ENCODE peak calls at places on chromosomes 12 and 14, in four cellular contexts. R, A, Q and D are unnamed samples.

GRCh38 chr14:102182190-102182589 is 42.5 kb downstream of the WDR20 start:
- DNase-seq in R (no peak), A (no peak), Q (no peak), D (no peak)

GRCh38 chr12:113227169-113227568 is 5.9 kb downstream of the TPCN1 start:
- DNase-seq in R (no peak), A (peak; percentile 65), Q (no peak), D (no peak)

GRCh38 chr12:111706145-111706544 is 20.3 kb downstream of the ACAD10 start:
- DNase-seq in R (no peak), A (no peak), Q (no peak), D (no peak)

GRCh38 chr12:2052861-2053674 is at the start of gene CACNA1C:
- DNase-seq in R (peak; percentile 71), A (peak; percentile 66), Q (peak; percentile 46), D (no peak)

GRCh38 chr12:107159384-107159900 is 66.1 kb upstream of the CRY1 start:
- DNase-seq in R (peak; percentile 15), A (no peak), Q (no peak), D (no peak)

GRCh38 chr12:2750185-2750584 is 44.6 kb upstream of the FKBP4 start:
- DNase-seq in R (no peak), A (no peak), Q (no peak), D (no peak)

GRCh38 chr14:105315211-105315721 is 718 bp downstream of the PACS2 start:
- DNase-seq in R (peak; percentile 67), A (no peak), Q (peak; percentile 66), D (peak; percentile 65)

GRCh38 chr14:29475641-29476040 is 452.0 kb downstream of the PRKD1 start:
- DNase-seq in R (no peak), A (no peak), Q (no peak), D (no peak)

GRCh38 chr12:21676781-21677180 is 19.1 kb upstream of the LDHB start:
- DNase-seq in R (no peak), A (no peak), Q (no peak), D (no peak)

GRCh38 chr12:127629066-127629820 is 637.7 kb upstream of the TMEM132C start:
- DNase-seq in R (no peak), A (no peak), Q (no peak), D (no peak)

GRCh38 chr12:45273717-45274271 is 57.9 kb downstream of the ANO6 start:
- DNase-seq in R (no peak), A (no peak), Q (no peak), D (no peak)

DNA sequence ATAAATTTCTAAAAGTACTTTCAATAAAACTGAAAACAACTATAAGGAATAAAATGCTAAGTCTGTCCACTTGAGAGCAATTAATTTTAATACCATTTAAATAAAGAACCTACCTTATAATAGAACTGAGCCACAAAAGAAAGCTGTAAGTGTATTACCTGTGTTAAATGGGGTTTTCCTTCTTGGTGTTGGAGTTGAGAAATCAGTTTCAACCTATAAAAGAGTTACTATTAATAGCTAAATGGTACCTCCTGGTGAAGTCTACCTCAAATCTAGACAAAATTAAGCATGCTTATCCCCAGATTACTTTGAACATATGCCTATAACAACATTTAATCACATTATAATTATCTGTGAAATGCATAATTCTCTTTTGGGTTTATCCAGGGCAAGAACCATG is 48.8 kb downstream of the MIS18BP1 start:
- DNase-seq in R (no peak), A (no peak), Q (no peak), D (no peak)
- H3K36me3 ChIP-seq in R (peaks cover 4% of the 10 kb centered on the region), A (peaks cover 51% of the 10 kb centered on the region), Q (no peaks in the 10 kb centered on the region), D (peaks cover 39% of the 10 kb centered on the region)

GRCh38 chr12:88946377-88946997 is 366.2 kb upstream of the KITLG start:
- DNase-seq in R (no peak), A (no peak), Q (no peak), D (no peak)
- TF ChIP-seq CTCF in R (no peak), A (peak; percentile 34), Q (no peak), D (no peak)

GRCh38 chr12:124422142-124422569 is 127.3 kb downstream of the RFLNA start:
- DNase-seq in R (no peak), A (no peak), Q (peak; percentile 77), D (peak; percentile 74)

GRCh38 chr12:124424516-124424905 is 129.6 kb downstream of the RFLNA start:
- DNase-seq in R (no peak), A (no peak), Q (no peak), D (no peak)

GRCh38 chr12:124425667-124426066 is 130.8 kb downstream of the RFLNA start:
- DNase-seq in R (no peak), A (no peak), Q (no peak), D (no peak)

GRCh38 chr12:124422570-124423523 is 128.0 kb downstream of the RFLNA start:
- DNase-seq in R (no peak), A (peak; percentile 95), Q (peak; percentile 92), D (peak; percentile 90)

DNA sequence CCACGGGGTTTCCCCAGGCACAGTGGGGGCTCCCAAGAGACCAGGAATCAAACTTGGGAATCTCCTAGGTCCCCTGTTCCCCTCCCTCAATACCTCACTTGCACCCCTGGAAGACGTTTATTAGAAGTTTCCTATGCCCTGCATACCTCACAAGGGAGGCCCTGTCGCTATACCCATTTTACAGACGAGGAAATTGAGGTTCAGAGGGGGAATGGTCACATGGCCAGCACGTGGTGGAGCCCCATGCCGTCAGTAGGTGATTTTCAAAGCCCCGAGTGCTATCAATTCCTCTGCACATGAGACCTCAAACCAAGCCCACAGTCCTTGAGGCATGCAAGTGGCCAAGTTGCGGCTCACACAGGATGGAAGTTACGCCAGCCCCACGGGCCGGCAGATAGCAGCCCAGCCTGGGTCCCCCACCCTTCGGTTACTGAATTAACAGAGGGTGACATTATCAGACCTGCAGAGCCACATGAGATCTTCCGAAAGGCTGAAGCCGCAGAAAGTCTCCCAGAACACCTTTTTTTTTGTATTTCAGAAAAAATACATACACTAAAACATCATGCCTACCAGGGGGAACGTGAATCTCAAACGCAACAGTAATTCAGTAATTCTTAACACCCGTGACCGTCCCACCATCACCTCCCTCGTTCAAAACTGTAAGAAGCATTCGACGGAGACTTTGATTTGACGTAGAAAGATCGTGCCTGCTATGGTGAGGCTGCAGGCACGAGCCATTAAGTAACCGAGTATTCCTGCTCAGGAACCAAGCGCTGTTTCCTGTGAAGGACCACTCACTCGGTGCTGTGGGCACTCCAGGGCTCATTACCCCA is 129.0 kb downstream of the RFLNA start:
- DNase-seq in R (no peak), A (no peak), Q (no peak), D (no peak)
- H3K4me3 ChIP-seq in R (no peak overlapping the region), A (peak overlapping the region; percentile 53), Q (no peak overlapping the region), D (peak overlapping the region; percentile 35)

GRCh38 chr12:105221588-105222325 is 14.2 kb downstream of the APPL2 start:
- DNase-seq in R (peak; percentile 19), A (no peak), Q (no peak), D (no peak)
- H3K36me3 ChIP-seq in R (no peaks in the 10 kb centered on the region), A (peaks cover 29% of the 10 kb centered on the region), Q (no peaks in the 10 kb centered on the region), D (peaks cover 41% of the 10 kb centered on the region)

GRCh38 chr12:62021808-62022207 is 238.4 kb upstream of the USP15 start:
- DNase-seq in R (peak; percentile 48), A (no peak), Q (no peak), D (no peak)
- TF ChIP-seq CTCF in R (peak; percentile 25), A (no peak), Q (no peak), D (no peak)

GRCh38 chr14:80491131-80491530 is 279.8 kb upstream of the DIO2 start:
- DNase-seq in R (peak; percentile 47), A (peak; percentile 68), Q (peak; percentile 27), D (no peak)
- H3K4me3 ChIP-seq in R (no peak overlapping the region), A (no peak overlapping the region), Q (no peak overlapping the region), D (no peak overlapping the region)

GRCh38 chr12:51721281-51721940 is 127.1 kb downstream of the FIGNL2 start:
- DNase-seq in R (peak; percentile 90), A (peak; percentile 19), Q (no peak), D (peak; percentile 50)
- H3K36me3 ChIP-seq in R (peaks cover 5% of the 10 kb centered on the region), A (no peaks in the 10 kb centered on the region), Q (no peaks in the 10 kb centered on the region), D (no peaks in the 10 kb centered on the region)

GRCh38 chr12:109053382-109054123 is 1.2 kb downstream of the USP30 start:
- DNase-seq in R (no peak), A (no peak), Q (no peak), D (no peak)

GRCh38 chr12:109056891-109057290 is 4.5 kb downstream of the USP30 start:
- DNase-seq in R (no peak), A (no peak), Q (no peak), D (no peak)

GRCh38 chr12:109052097-109052414 is 320 bp upstream of the USP30 start:
- DNase-seq in R (no peak), A (no peak), Q (no peak), D (no peak)

GRCh38 chr12:109054520-109054919 is 2.1 kb downstream of the USP30 start:
- DNase-seq in R (no peak), A (no peak), Q (no peak), D (no peak)

GRCh38 chr12:109052415-109053323 is at the start of gene USP30:
- DNase-seq in R (peak; percentile 93), A (peak; percentile 86), Q (peak; percentile 89), D (peak; percentile 89)
- TF ChIP-seq CTCF in R (no peak), A (no peak), Q (no peak), D (no peak)

GRCh38 chr12:93427779-93428564 is 13.8 kb downstream of the UBE2N start:
- DNase-seq in R (no peak), A (no peak), Q (no peak), D (no peak)
- H3K4me3 ChIP-seq in R (no peak overlapping the region), A (no peak overlapping the region), Q (no peak overlapping the region), D (no peak overlapping the region)